ENCODE peak calls at places on chromosomes 4 and X, in four cellular contexts. One of them, this sample, is unnamed.

GRCh38 chrX:30309139-30309571 is at the start of gene NR0B1:
- DNase-seq in IMR-90: no peak
- DNase-seq in neuronal stem cell: peak
- DNase-seq in H9: peak
- DNase-seq in this sample: peak

GRCh38 chrX:12955882-12956703 is 18.8 kb upstream of the TMSB4X start:
- DNase-seq in IMR-90: peak
- DNase-seq in H9: no peak
- DNase-seq in neuronal stem cell: no peak
- DNase-seq in this sample: peak

GRCh38 chr4:73468170-73468569 is 13.4 kb upstream of the AFM start:
- DNase-seq in neuronal stem cell: no peak
- DNase-seq in IMR-90: no peak
- DNase-seq in H9: no peak
- DNase-seq in this sample: no peak

GRCh38 chr4:169226565-169226964 is 44.2 kb downstream of the SH3RF1 start:
- DNase-seq in H9: no peak
- DNase-seq in neuronal stem cell: no peak
- DNase-seq in IMR-90: no peak
- DNase-seq in this sample: no peak

GRCh38 chr4:181822005-181822375 is 421.2 kb upstream of the TENM3 start:
- DNase-seq in H9: no peak
- DNase-seq in neuronal stem cell: no peak
- DNase-seq in IMR-90: no peak
- DNase-seq in this sample: no peak

GRCh38 chr4:42706086-42706485 is 49.2 kb upstream of the ATP8A1 start:
- DNase-seq in H9: no peak
- DNase-seq in IMR-90: no peak
- DNase-seq in neuronal stem cell: no peak
- DNase-seq in this sample: no peak

GRCh38 chr4:158179465-158179864 is 6.6 kb upstream of the GASK1B start:
- DNase-seq in neuronal stem cell: no peak
- DNase-seq in IMR-90: no peak
- DNase-seq in H9: no peak
- DNase-seq in this sample: no peak

GRCh38 chr4:169268951-169269781 is 1.6 kb downstream of the SH3RF1 start:
- DNase-seq in neuronal stem cell: no peak
- DNase-seq in H9: no peak
- DNase-seq in IMR-90: peak
- DNase-seq in this sample: peak

GRCh38 chrX:110213183-110213582 is 104.7 kb downstream of the AMMECR1 start:
- DNase-seq in H9: no peak
- DNase-seq in IMR-90: no peak
- DNase-seq in neuronal stem cell: no peak
- DNase-seq in this sample: no peak

GRCh38 chr4:186701273-186701672 is 22.4 kb downstream of the FAT1 start:
- DNase-seq in H9: peak
- DNase-seq in neuronal stem cell: peak
- DNase-seq in IMR-90: peak
- DNase-seq in this sample: peak
- H2BK5ac ChIP-seq in H9: no peak
- H2BK5ac ChIP-seq in neuronal stem cell: no peak
- H2BK5ac ChIP-seq in IMR-90: peak
- H2BK5ac ChIP-seq in this sample: no peak

GRCh38 chr4:163166041-163166579 is 580 bp downstream of the NAF1 start:
- DNase-seq in neuronal stem cell: peak
- DNase-seq in IMR-90: peak
- DNase-seq in H9: peak
- DNase-seq in this sample: peak
- H3K4ac ChIP-seq in neuronal stem cell: no peak
- H3K4ac ChIP-seq in IMR-90: peak
- H3K4ac ChIP-seq in H9: peak
- H3K4ac ChIP-seq in this sample: no peak

GRCh38 chrX:41333744-41333993 is 293 bp upstream of the DDX3X start:
- DNase-seq in neuronal stem cell: peak
- DNase-seq in H9: no peak
- DNase-seq in IMR-90: peak
- DNase-seq in this sample: peak
- H4K91ac ChIP-seq in neuronal stem cell: no peak
- H4K91ac ChIP-seq in H9: peak
- H4K91ac ChIP-seq in IMR-90: peak
- H4K91ac ChIP-seq in this sample: peak

DNA sequence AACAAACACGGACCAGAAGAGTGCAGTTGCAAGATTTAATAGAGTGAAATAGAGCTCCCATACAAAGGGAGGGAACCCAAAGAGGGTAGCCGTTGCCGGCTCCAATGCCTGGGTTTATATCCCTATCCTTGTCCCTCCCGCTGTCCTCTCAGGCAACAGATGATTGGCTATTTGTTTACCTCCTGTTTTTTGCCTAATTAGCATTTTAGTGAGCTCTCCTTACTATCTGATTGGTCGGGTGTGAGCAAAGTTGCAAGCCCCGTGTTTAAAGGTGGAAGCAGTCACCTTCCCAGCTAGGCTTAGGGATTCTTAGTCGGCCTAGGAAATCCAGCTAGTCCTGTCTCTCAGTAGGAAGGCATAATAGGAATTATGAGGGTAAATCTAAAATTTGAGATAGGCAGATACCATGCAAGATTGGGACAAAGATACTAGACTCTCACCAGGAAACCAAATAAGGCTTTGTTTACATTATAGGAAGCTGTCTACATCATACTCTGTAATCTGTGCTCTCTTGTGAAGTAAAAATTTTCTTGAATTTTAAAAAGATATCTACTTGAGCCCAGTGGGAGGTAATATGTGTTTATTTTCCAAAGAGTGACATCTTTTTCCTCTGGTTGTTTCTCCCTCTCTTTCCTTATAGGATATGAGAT is 65.9 kb downstream of the ATP10D start:
- DNase-seq in H9: no peak
- DNase-seq in neuronal stem cell: no peak
- DNase-seq in IMR-90: peak
- DNase-seq in this sample: no peak
- H2BK5ac ChIP-seq in H9: no peak
- H2BK5ac ChIP-seq in neuronal stem cell: no peak
- H2BK5ac ChIP-seq in IMR-90: peak
- H2BK5ac ChIP-seq in this sample: no peak

GRCh38 chr4:61556277-61556676 is 356.2 kb downstream of the ADGRL3 start:
- DNase-seq in neuronal stem cell: no peak
- DNase-seq in IMR-90: no peak
- DNase-seq in H9: no peak
- DNase-seq in this sample: no peak
- H3K4ac ChIP-seq in neuronal stem cell: no peak
- H3K4ac ChIP-seq in IMR-90: no peak
- H3K4ac ChIP-seq in H9: no peak
- H3K4ac ChIP-seq in this sample: peak